ENCODE peak calls at places on chromosomes 6 and 20, in seven cellular contexts. E is RWPE1; B is cardiac muscle cell; R is CD8-positive, alpha-beta T cell; X is PC-3; W is lower lobe of right lung; P is HFF-Myc. A is an unnamed sample.

GRCh38 chr20:1809121-1809520 is 86.1 kb upstream of the SIRPA start:
- DNase-seq in X (peak), B (peak), R (no peak), P (peak), E (peak), W (no peak), A (no peak)

GRCh38 chr6:170211404-170212025 is 79.4 kb downstream of the DLL1 start:
- DNase-seq in X (no peak), P (no peak), R (peak), B (no peak), E (no peak), W (no peak), A (no peak)

GRCh38 chr20:50655325-50655880 is 35.9 kb downstream of the RIPOR3 start:
- DNase-seq in X (no peak), P (peak), B (peak), W (no peak), E (no peak), R (no peak), A (no peak)

GRCh38 chr20:1163653-1164052 is 21.1 kb downstream of the TMEM74B start:
- DNase-seq in P (no peak), X (no peak), W (no peak), R (no peak), B (no peak), E (no peak), A (no peak)

GRCh38 chr6:121305957-121306607 is 28.2 kb downstream of the TBC1D32 start:
- DNase-seq in E (peak), P (peak), W (no peak), X (peak), R (no peak), B (peak), A (peak)

GRCh38 chr20:17882065-17882833 is 86.3 kb downstream of the SNX5 start:
- DNase-seq in P (no peak), R (no peak), E (no peak), X (no peak), B (no peak), W (no peak), A (no peak)

GRCh38 chr6:145187491-145188206 is 547.7 kb downstream of the EPM2A start:
- DNase-seq in W (no peak), P (no peak), X (no peak), B (no peak), R (no peak), E (no peak), A (no peak)

GRCh38 chr6:153034139-153034538 is 31.6 kb upstream of the MTRF1L start:
- DNase-seq in R (no peak), B (no peak), W (no peak), E (no peak), X (no peak), P (no peak), A (no peak)

GRCh38 chr6:33160728-33161323 is 31.4 kb downstream of the COL11A2 start:
- DNase-seq in W (peak), P (peak), R (no peak), X (peak), E (peak), B (peak), A (no peak)

GRCh38 chr6:2959909-2960719 is 11.3 kb downstream of the SERPINB6 start:
- DNase-seq in B (peak), P (no peak), X (peak), R (no peak), W (no peak), E (peak), A (no peak)

GRCh38 chr20:13995841-13996240 is 525 bp downstream of the MACROD2 start:
- DNase-seq in R (no peak), P (no peak), W (peak), E (peak), B (no peak), X (peak), A (no peak)

GRCh38 chr6:18241208-18241836 is 23.0 kb downstream of the DEK start:
- DNase-seq in P (no peak), X (peak), B (no peak), E (no peak), W (no peak), R (no peak), A (no peak)

GRCh38 chr6:332671-333070 is 40.4 kb downstream of the DUSP22 start:
- DNase-seq in P (no peak), W (no peak), X (no peak), R (no peak), B (peak), E (no peak), A (no peak)

GRCh38 chr20:45463113-45463512 is 6.4 kb upstream of the WFDC2 start:
- DNase-seq in R (no peak), W (no peak), X (no peak), B (no peak), E (no peak), P (no peak), A (no peak)

GRCh38 chr6:122996797-122997520 is 924 bp downstream of the CLVS2 start:
- DNase-seq in W (no peak), B (no peak), X (no peak), E (no peak), R (no peak), P (no peak), A (no peak)

GRCh38 chr6:134503542-134504281 is 185.8 kb upstream of the SGK1 start:
- DNase-seq in B (peak), R (no peak), P (no peak), W (no peak), X (no peak), E (no peak), A (no peak)

DNA sequence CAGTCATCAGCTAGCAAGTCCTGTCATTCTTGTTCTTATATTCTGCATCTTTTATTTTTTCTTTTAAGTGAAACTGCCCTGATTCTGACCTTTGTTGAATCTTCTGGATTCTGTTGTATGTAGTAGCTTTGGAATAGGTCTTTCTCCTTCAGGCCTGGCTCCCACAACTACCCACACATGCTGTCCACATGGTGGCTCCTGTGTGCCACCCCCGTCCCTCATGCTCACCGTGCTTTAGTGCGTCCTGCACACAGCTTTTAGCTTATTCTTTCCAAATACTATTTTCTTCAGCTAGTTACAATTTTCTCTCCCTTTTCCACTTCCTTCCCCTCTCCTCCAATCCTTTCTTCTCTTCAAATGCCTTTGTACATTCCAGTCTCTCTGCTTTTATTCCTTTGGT is 61.8 kb downstream of the CTNNBL1 start:
- DNase-seq in P (peak), X (no peak), B (no peak), E (no peak), R (no peak), W (no peak), A (no peak)
- TF ChIP-seq CTCF in P (no peak), X (peak), B (no peak), E (no peak), R (no peak), W (no peak), A (peak)

GRCh38 chr6:39793528-39793927 is 1.4 kb downstream of the DAAM2 start:
- DNase-seq in B (no peak), X (no peak), P (no peak), W (no peak), R (no peak), E (no peak), A (no peak)

GRCh38 chr6:39792501-39793450 is 600 bp downstream of the DAAM2 start:
- DNase-seq in W (no peak), R (no peak), B (no peak), P (no peak), E (no peak), X (no peak), A (no peak)

GRCh38 chr6:39790772-39791171 is 1.4 kb upstream of the DAAM2 start:
- DNase-seq in W (no peak), X (no peak), B (no peak), P (no peak), E (no peak), R (no peak), A (no peak)

GRCh38 chr6:39791850-39792500 is at the start of gene DAAM2:
- DNase-seq in E (no peak), B (peak), X (no peak), W (peak), R (no peak), P (no peak), A (no peak)

DNA sequence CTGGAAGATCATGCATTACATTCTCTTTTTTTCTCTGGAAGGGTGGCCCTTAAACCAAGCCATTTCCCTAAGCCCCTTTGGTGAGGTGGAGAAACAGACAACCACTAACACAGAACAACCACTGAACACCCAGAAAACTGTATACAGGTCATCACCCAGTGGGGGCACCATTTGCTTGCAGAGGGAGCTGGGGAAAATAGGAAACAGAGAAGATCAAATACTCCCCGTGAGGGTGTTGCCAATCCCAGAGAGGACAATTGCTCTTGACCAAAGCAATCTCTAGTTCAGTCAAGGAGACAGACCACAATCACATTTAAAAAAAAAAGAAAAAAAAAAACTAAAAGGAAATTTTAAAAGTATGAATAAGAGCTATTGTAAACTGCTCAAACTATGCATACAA is 865 bp upstream of the DAAM2 start:
- DNase-seq in W (no peak), R (no peak), B (peak), P (no peak), E (no peak), X (no peak), A (no peak)
- TF ChIP-seq CTCF in W (no peak), R (no peak), B (peak), P (peak), E (no peak), X (peak), A (no peak)

GRCh38 chr20:10445758-10446157 is 10.7 kb downstream of the SLX4IP start:
- DNase-seq in R (no peak), P (no peak), W (no peak), E (no peak), X (no peak), B (no peak), A (no peak)
- TF ChIP-seq CTCF in R (no peak), P (no peak), W (no peak), E (no peak), X (no peak), B (no peak), A (no peak)

GRCh38 chr20:38872036-38872435 is 54.2 kb upstream of the FAM83D start:
- DNase-seq in P (no peak), B (no peak), E (no peak), X (peak), W (no peak), R (no peak), A (no peak)

GRCh38 chr20:38872491-38873049 is 53.6 kb upstream of the FAM83D start:
- DNase-seq in B (no peak), W (no peak), X (no peak), R (no peak), E (no peak), P (no peak), A (no peak)

GRCh38 chr20:38870733-38871559 is 55.3 kb upstream of the FAM83D start:
- DNase-seq in E (peak), P (no peak), X (peak), B (no peak), R (no peak), W (no peak), A (no peak)

GRCh38 chr20:38873050-38873581 is 53.1 kb upstream of the FAM83D start:
- DNase-seq in B (no peak), P (no peak), E (no peak), X (no peak), W (no peak), R (peak), A (peak)

GRCh38 chr20:38871560-38871953 is 54.7 kb upstream of the FAM83D start:
- DNase-seq in P (no peak), X (no peak), E (no peak), R (no peak), W (no peak), B (no peak), A (no peak)
- TF ChIP-seq CTCF in P (no peak), X (no peak), E (no peak), R (no peak), W (no peak), B (no peak), A (no peak)

DNA sequence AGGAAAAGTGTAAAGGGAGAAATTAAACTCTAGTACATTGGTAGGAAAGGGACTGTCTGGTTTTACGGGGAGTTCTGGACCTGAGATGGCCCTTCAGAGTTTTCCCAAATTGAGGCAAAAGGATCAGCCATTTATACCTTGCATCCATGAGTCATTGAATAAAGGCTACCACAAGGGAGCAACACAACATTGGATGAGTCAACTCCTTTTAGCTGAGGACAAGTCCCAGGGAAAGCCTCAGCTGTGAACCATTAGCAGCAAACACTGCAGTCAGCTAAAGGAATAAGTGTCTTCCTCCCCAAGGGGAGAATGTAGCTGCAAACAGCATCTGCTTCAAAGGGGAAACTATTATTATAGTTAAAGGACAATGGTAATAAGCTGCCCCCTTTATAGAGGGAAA is 468.7 kb upstream of the ID4 start:
- DNase-seq in B (peak), R (no peak), P (no peak), X (peak), W (no peak), E (peak), A (no peak)
- TF ChIP-seq CTCF in B (no peak), R (no peak), P (no peak), X (peak), W (no peak), E (no peak), A (no peak)

GRCh38 chr20:33897313-33897912 is 86.3 kb downstream of the CHMP4B start:
- DNase-seq in R (no peak), X (peak), B (peak), E (no peak), W (no peak), P (no peak), A (no peak)
- TF ChIP-seq CTCF in R (no peak), X (peak), B (no peak), E (peak), W (peak), P (peak), A (no peak)

GRCh38 chr6:35496851-35497570 is at the start of gene TEAD3:
- DNase-seq in B (peak), P (no peak), E (peak), W (peak), R (peak), X (peak), A (peak)
- TF ChIP-seq CTCF in B (peak), P (no peak), E (no peak), W (peak), R (no peak), X (peak), A (no peak)

GRCh38 chr6:160014869-160015182 is 45.9 kb downstream of the IGF2R start:
- DNase-seq in P (no peak), B (no peak), R (no peak), X (no peak), E (no peak), W (no peak), A (no peak)
- TF ChIP-seq CTCF in P (no peak), B (no peak), R (no peak), X (no peak), E (no peak), W (no peak), A (no peak)

DNA sequence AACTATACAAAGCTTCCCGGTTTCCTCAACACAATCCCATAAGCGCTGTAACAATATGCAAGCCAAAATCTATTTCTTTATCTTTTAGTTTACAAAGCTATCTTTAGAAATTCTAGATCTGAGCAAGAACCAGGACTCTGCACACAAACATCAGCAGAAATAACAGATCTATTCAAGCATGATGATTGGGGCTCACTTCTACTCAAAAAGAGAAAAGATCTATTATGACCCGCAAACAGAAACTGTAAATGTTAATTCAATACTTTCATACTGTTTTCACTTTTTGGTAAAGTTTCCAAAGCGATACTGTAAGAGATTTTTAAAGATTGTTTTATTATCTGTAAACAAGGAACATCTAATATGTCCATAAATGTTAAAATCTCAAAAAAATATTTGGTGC is 86.6 kb downstream of the SESN1 start:
- DNase-seq in E (no peak), R (no peak), X (no peak), P (no peak), B (no peak), W (no peak), A (peak)
- TF ChIP-seq CTCF in E (no peak), R (no peak), X (no peak), P (no peak), B (no peak), W (no peak), A (no peak)

A was measured in GM10248.